ENCODE peak calls at places on chromosomes 12 and 14, in ten cellular contexts. P is GM12865; N is cerebellar nuclear complex; M is retinal pigment epithelial cell; U is ascending aorta; F is GM19239; W is WTC11; B is stimulated activated CD4-positive, alpha-beta T cell treated with anti-CD3 and anti-CD28 coated beads, Interleukin-15, amount 100 ng/mL, for 1 hour; E is skeletal muscle cell; L is AG09319. O is an unnamed sample.

GRCh38 chr12:1565172-1565571 is 29.2 kb downstream of the FBXL14 start:
- DNase-seq in U (no peak), B (no peak), P (no peak), N (no peak), L (no peak), M (no peak), E (no peak), F (no peak), W (no peak), O (no peak)

GRCh38 chr14:68585690-68586089 is 207.2 kb downstream of the ZFP36L1 start:
- DNase-seq in M (no peak), N (no peak), P (no peak), B (no peak), E (no peak), F (no peak), L (peak; percentile 84), U (no peak), W (no peak), O (no peak)

GRCh38 chr14:104602933-104603325 is 1.6 kb downstream of the TMEM179 start:
- DNase-seq in E (no peak), N (no peak), F (no peak), L (no peak), U (no peak), W (peak; percentile 7), P (no peak), M (no peak), B (no peak), O (no peak)

GRCh38 chr14:89773151-89773550 is 181.4 kb downstream of the EFCAB11 start:
- DNase-seq in U (no peak), M (no peak), F (no peak), L (no peak), N (no peak), E (no peak), P (peak; percentile 83), B (no peak), W (no peak), O (no peak)

GRCh38 chr14:66432334-66432733 is 53.8 kb upstream of the CCDC196 start:
- DNase-seq in N (no peak), B (no peak), P (no peak), L (no peak), U (no peak), M (no peak), W (no peak), F (no peak), E (no peak), O (no peak)

GRCh38 chr12:56071648-56072047 is 8.3 kb upstream of the ERBB3 start:
- DNase-seq in E (no peak), U (no peak), B (no peak), L (no peak), N (no peak), M (no peak), P (no peak), W (no peak), F (no peak), O (no peak)

GRCh38 chr12:98220636-98221035 is 294.8 kb upstream of the TMPO start:
- DNase-seq in N (no peak), E (no peak), M (no peak), F (no peak), W (no peak), U (no peak), P (no peak), B (no peak), L (no peak), O (no peak)

GRCh38 chr14:96576937-96577336 is 74.8 kb downstream of the PAPOLA start:
- DNase-seq in W (no peak), E (no peak), N (no peak), L (no peak), F (no peak), U (no peak), B (no peak), P (no peak), M (no peak), O (no peak)

GRCh38 chr14:91752956-91753355 is 21.1 kb upstream of the CATSPERB start:
- DNase-seq in M (peak; percentile 55), B (no peak), L (no peak), N (no peak), P (no peak), F (no peak), E (no peak), W (no peak), U (no peak), O (no peak)

GRCh38 chr14:93950948-93951668 is 24.0 kb downstream of the FAM181A start:
- DNase-seq in W (no peak), E (no peak), F (no peak), L (no peak), N (no peak), B (no peak), M (peak; percentile 64), P (no peak), U (no peak), O (no peak)

GRCh38 chr12:93137656-93138612 is 208.8 kb upstream of the EEA1 start:
- DNase-seq in P (peak; percentile 58), M (no peak), B (no peak), F (no peak), N (no peak), W (no peak), L (peak; percentile 70), U (no peak), E (peak; percentile 71), O (no peak)

GRCh38 chr12:6845395-6845794 is 4.7 kb downstream of the GNB3 start:
- DNase-seq in E (no peak), F (no peak), L (no peak), M (no peak), W (no peak), P (no peak), B (no peak), U (no peak), N (no peak), O (no peak)

GRCh38 chr12:116916122-116916521 is 5.4 kb downstream of the FBXW8 start:
- DNase-seq in N (no peak), W (no peak), L (no peak), E (no peak), U (no peak), M (no peak), P (no peak), F (no peak), B (no peak), O (no peak)

GRCh38 chr14:68674538-68675232 is 118.2 kb downstream of the ZFP36L1 start:
- DNase-seq in W (no peak), B (no peak), U (no peak), M (no peak), E (no peak), P (no peak), F (no peak), N (no peak), L (no peak), O (no peak)

GRCh38 chr12:7145671-7146070 is 15.5 kb downstream of the CLSTN3 start:
- DNase-seq in F (no peak), L (no peak), B (no peak), E (no peak), M (no peak), U (no peak), N (no peak), P (no peak), W (no peak), O (no peak)

GRCh38 chr14:74038015-74038859 is 19.1 kb downstream of the BBOF1 start:
- DNase-seq in M (peak; percentile 23), N (no peak), B (no peak), E (no peak), L (peak; percentile 16), U (no peak), F (no peak), W (no peak), P (peak; percentile 64), O (no peak)

GRCh38 chr12:76569685-76570604 is 10.4 kb upstream of the OSBPL8 start:
- DNase-seq in M (no peak), L (no peak), N (no peak), E (no peak), U (no peak), P (no peak), B (no peak), F (no peak), W (no peak), O (no peak)

GRCh38 chr14:70808023-70808401 is 1.3 kb downstream of the MAP3K9 start:
- DNase-seq in U (no peak), W (peak; percentile 52), M (no peak), N (no peak), E (no peak), B (no peak), F (no peak), L (no peak), P (peak; percentile 81), O (no peak)

GRCh38 chr14:64906022-64906421 is 8.2 kb upstream of the CHURC1 start:
- DNase-seq in E (no peak), L (no peak), U (no peak), M (no peak), N (no peak), F (no peak), P (no peak), B (no peak), W (no peak), O (no peak)

GRCh38 chr12:120625557-120626419 is 14.6 kb upstream of the CABP1 start:
- DNase-seq in F (no peak), L (no peak), B (no peak), P (peak; percentile 23), E (no peak), W (peak; percentile 69), U (no peak), M (no peak), N (no peak), O (no peak)

GRCh38 chr12:53078425-53079225 is 565 bp downstream of the SPRYD3 start:
- DNase-seq in P (peak; percentile 60), B (no peak), U (no peak), F (peak; percentile 40), L (no peak), M (no peak), E (no peak), N (no peak), W (no peak), O (no peak)

GRCh38 chr12:3655331-3655900 is 97.5 kb downstream of the CRACR2A start:
- DNase-seq in U (no peak), E (no peak), L (no peak), M (no peak), W (peak; percentile 69), B (no peak), F (no peak), P (peak; percentile 19), N (no peak), O (no peak)

GRCh38 chr14:102799684-102800562 is 22.7 kb downstream of the TRAF3 start:
- DNase-seq in M (no peak), L (peak; percentile 93), F (no peak), W (no peak), U (no peak), E (peak; percentile 56), B (no peak), P (no peak), N (no peak), O (peak; percentile 95)

GRCh38 chr12:5442251-5443006 is 10.5 kb downstream of the NTF3 start:
- DNase-seq in L (no peak), F (no peak), P (peak; percentile 21), M (no peak), U (no peak), E (no peak), W (peak; percentile 31), N (no peak), B (no peak), O (no peak)

GRCh38 chr12:109773384-109774011 is 59.7 kb downstream of the TRPV4 start:
- DNase-seq in P (no peak), N (no peak), W (no peak), U (no peak), E (no peak), M (no peak), L (no peak), F (no peak), B (no peak), O (no peak)

GRCh38 chr12:129911437-129912049 is 7.7 kb upstream of the TMEM132D start:
- DNase-seq in L (no peak), N (no peak), E (peak; percentile 12), M (peak; percentile 35), U (no peak), P (peak; percentile 58), F (peak; percentile 58), W (peak; percentile 24), B (no peak), O (no peak)

GRCh38 chr12:123150804-123151678 is at the start of gene PITPNM2:
- DNase-seq in E (no peak), P (peak; percentile 71), F (peak; percentile 87), U (no peak), N (no peak), B (peak; percentile 54), W (peak; percentile 46), M (no peak), L (no peak), O (no peak)

GRCh38 chr14:39085933-39086332 is 17.1 kb downstream of the SEC23A start:
- DNase-seq in N (no peak), E (no peak), F (no peak), P (peak; percentile 11), W (no peak), L (no peak), M (no peak), B (no peak), U (no peak), O (no peak)

O was measured in AG04449.